ENCODE peak calls at places on chromosome 18, in six cellular contexts. One of them, this sample, is unnamed.

GRCh38 chr18:9433616-9434239 is 41.6 kb upstream of the RALBP1 start:
- DNase-seq in GOT3: no peak
- DNase-seq in progenitor cell of endocrine pancreas: no peak
- DNase-seq in SK-MEL-5: no peak
- DNase-seq in activated CD8-positive, alpha-beta memory T cell treated with anti-CD3 and anti-CD28 coated beads for 1 hour: no peak
- DNase-seq in HFFc6: no peak
- DNase-seq in this sample: no peak

GRCh38 chr18:33577688-33578370 is at the start of gene ASXL3:
- DNase-seq in GOT3: no peak
- DNase-seq in progenitor cell of endocrine pancreas: peak; percentile 52
- DNase-seq in SK-MEL-5: no peak
- DNase-seq in activated CD8-positive, alpha-beta memory T cell treated with anti-CD3 and anti-CD28 coated beads for 1 hour: no peak
- DNase-seq in HFFc6: no peak
- DNase-seq in this sample: peak; percentile 22

GRCh38 chr18:40365526-40365925 is 1589.5 kb upstream of the PIK3C3 start:
- DNase-seq in GOT3: no peak
- DNase-seq in progenitor cell of endocrine pancreas: no peak
- DNase-seq in SK-MEL-5: no peak
- DNase-seq in activated CD8-positive, alpha-beta memory T cell treated with anti-CD3 and anti-CD28 coated beads for 1 hour: no peak
- DNase-seq in HFFc6: no peak
- DNase-seq in this sample: no peak

GRCh38 chr18:63676526-63676925 is 14.8 kb upstream of the SERPINB3 start:
- DNase-seq in GOT3: no peak
- DNase-seq in progenitor cell of endocrine pancreas: no peak
- DNase-seq in SK-MEL-5: peak; percentile 5
- DNase-seq in activated CD8-positive, alpha-beta memory T cell treated with anti-CD3 and anti-CD28 coated beads for 1 hour: no peak
- DNase-seq in HFFc6: no peak
- DNase-seq in this sample: no peak

GRCh38 chr18:60411715-60412114 is 39.1 kb upstream of the MC4R start:
- DNase-seq in GOT3: no peak
- DNase-seq in progenitor cell of endocrine pancreas: no peak
- DNase-seq in SK-MEL-5: peak; percentile 9
- DNase-seq in activated CD8-positive, alpha-beta memory T cell treated with anti-CD3 and anti-CD28 coated beads for 1 hour: no peak
- DNase-seq in HFFc6: no peak
- DNase-seq in this sample: no peak

GRCh38 chr18:54480616-54481015 is 110.4 kb upstream of the DYNAP start:
- DNase-seq in GOT3: no peak
- DNase-seq in progenitor cell of endocrine pancreas: no peak
- DNase-seq in SK-MEL-5: no peak
- DNase-seq in activated CD8-positive, alpha-beta memory T cell treated with anti-CD3 and anti-CD28 coated beads for 1 hour: no peak
- DNase-seq in HFFc6: no peak
- DNase-seq in this sample: no peak

GRCh38 chr18:77815666-77816338 is 566.2 kb downstream of the GALR1 start:
- DNase-seq in GOT3: no peak
- DNase-seq in progenitor cell of endocrine pancreas: no peak
- DNase-seq in SK-MEL-5: no peak
- DNase-seq in activated CD8-positive, alpha-beta memory T cell treated with anti-CD3 and anti-CD28 coated beads for 1 hour: no peak
- DNase-seq in HFFc6: no peak
- DNase-seq in this sample: no peak

GRCh38 chr18:995641-996040 is 91.0 kb downstream of the ADCYAP1 start:
- DNase-seq in GOT3: no peak
- DNase-seq in progenitor cell of endocrine pancreas: no peak
- DNase-seq in SK-MEL-5: no peak
- DNase-seq in activated CD8-positive, alpha-beta memory T cell treated with anti-CD3 and anti-CD28 coated beads for 1 hour: no peak
- DNase-seq in HFFc6: peak; percentile 3
- DNase-seq in this sample: no peak

This sample was measured in HuH-7.5.